ENCODE peak calls at places on chromosomes 16 and 17, in four cellular contexts. One of them, this sample, is unnamed.

GRCh38 chr17:82772026-82772425 is 20.2 kb downstream of the TBCD start:
- DNase-seq in K562: no peak
- DNase-seq in GM12891: no peak
- DNase-seq in HepG2: peak; percentile 71
- DNase-seq in this sample: no peak

GRCh38 chr17:80832266-80832676 is 159.4 kb upstream of the CHMP6 start:
- DNase-seq in HepG2: no peak
- DNase-seq in GM12891: no peak
- DNase-seq in K562: peak; percentile 78
- DNase-seq in this sample: no peak

GRCh38 chr16:30356401-30357084 is 1.4 kb upstream of the CD2BP2 start:
- DNase-seq in HepG2: no peak
- DNase-seq in K562: no peak
- DNase-seq in GM12891: no peak
- DNase-seq in this sample: no peak

GRCh38 chr17:7177954-7178477 is 1.2 kb downstream of the ASGR1 start:
- DNase-seq in HepG2: peak; percentile 65
- DNase-seq in K562: no peak
- DNase-seq in GM12891: no peak
- DNase-seq in this sample: no peak

GRCh38 chr16:69559164-69559563 is 6.6 kb upstream of the NFAT5 start:
- DNase-seq in K562: no peak
- DNase-seq in GM12891: no peak
- DNase-seq in HepG2: peak; percentile 32
- DNase-seq in this sample: no peak

GRCh38 chr17:78736526-78737079 is 45.5 kb downstream of the CYTH1 start:
- DNase-seq in K562: peak; percentile 53
- DNase-seq in HepG2: no peak
- DNase-seq in GM12891: no peak
- DNase-seq in this sample: no peak

GRCh38 chr16:85586360-85587145 is 26.6 kb upstream of the GSE1 start:
- DNase-seq in K562: no peak
- DNase-seq in HepG2: no peak
- DNase-seq in GM12891: no peak
- DNase-seq in this sample: no peak

GRCh38 chr16:17273142-17273561 is 197.6 kb downstream of the XYLT1 start:
- DNase-seq in GM12891: no peak
- DNase-seq in K562: no peak
- DNase-seq in HepG2: peak; percentile 35
- DNase-seq in this sample: no peak

GRCh38 chr16:10098991-10099390 is 83.2 kb downstream of the GRIN2A start:
- DNase-seq in GM12891: no peak
- DNase-seq in K562: no peak
- DNase-seq in HepG2: no peak
- DNase-seq in this sample: no peak

GRCh38 chr17:65660947-65661346 is 99.5 kb upstream of the AXIN2 start:
- DNase-seq in HepG2: no peak
- DNase-seq in K562: peak; percentile 39
- DNase-seq in GM12891: no peak
- DNase-seq in this sample: no peak

GRCh38 chr16:84922351-84923135 is 88.8 kb downstream of the ZDHHC7 start:
- DNase-seq in HepG2: peak; percentile 38
- DNase-seq in K562: peak; percentile 41
- DNase-seq in GM12891: no peak
- DNase-seq in this sample: no peak

GRCh38 chr17:38777641-38778250 is 21.6 kb downstream of the PIP4K2B start:
- DNase-seq in GM12891: no peak
- DNase-seq in K562: no peak
- DNase-seq in HepG2: no peak
- DNase-seq in this sample: no peak
- TF ChIP-seq TAF1 in GM12891: no peak
- TF ChIP-seq TAF1 in K562: no peak
- TF ChIP-seq TAF1 in HepG2: no peak
- TF ChIP-seq TAF1 in this sample: no peak

GRCh38 chr17:17021194-17021863 is 20.9 kb upstream of the MPRIP start:
- DNase-seq in GM12891: no peak
- DNase-seq in K562: peak; percentile 50
- DNase-seq in HepG2: peak; percentile 44
- DNase-seq in this sample: no peak
- TF ChIP-seq POLR2AphosphoS5 in GM12891: no peak
- TF ChIP-seq POLR2AphosphoS5 in K562: no peak
- TF ChIP-seq POLR2AphosphoS5 in HepG2: no peak
- TF ChIP-seq POLR2AphosphoS5 in this sample: no peak

GRCh38 chr16:24745791-24746190 is 16.3 kb downstream of the TNRC6A start:
- DNase-seq in K562: no peak
- DNase-seq in GM12891: no peak
- DNase-seq in HepG2: no peak
- DNase-seq in this sample: no peak
- TF ChIP-seq TAF1 in K562: no peak
- TF ChIP-seq TAF1 in GM12891: no peak
- TF ChIP-seq TAF1 in HepG2: no peak
- TF ChIP-seq TAF1 in this sample: no peak

GRCh38 chr17:64326420-64327054 is 63.5 kb upstream of the TEX2 start:
- DNase-seq in K562: no peak
- DNase-seq in HepG2: peak; percentile 63
- DNase-seq in GM12891: no peak
- DNase-seq in this sample: no peak
- TF ChIP-seq POLR2AphosphoS5 in K562: no peak
- TF ChIP-seq POLR2AphosphoS5 in HepG2: no peak
- TF ChIP-seq POLR2AphosphoS5 in GM12891: no peak
- TF ChIP-seq POLR2AphosphoS5 in this sample: no peak

GRCh38 chr16:55279598-55279997 is 44.4 kb upstream of the IRX6 start:
- DNase-seq in GM12891: no peak
- DNase-seq in HepG2: no peak
- DNase-seq in K562: no peak
- DNase-seq in this sample: no peak
- TF ChIP-seq TAF1 in GM12891: no peak
- TF ChIP-seq TAF1 in HepG2: no peak
- TF ChIP-seq TAF1 in K562: no peak
- TF ChIP-seq TAF1 in this sample: no peak

GRCh38 chr17:50482516-50482915 is 3.9 kb downstream of the RSAD1 start:
- DNase-seq in K562: peak; percentile 74
- DNase-seq in GM12891: no peak
- DNase-seq in HepG2: peak; percentile 96
- DNase-seq in this sample: no peak
- TF ChIP-seq POLR2AphosphoS5 in K562: no peak
- TF ChIP-seq POLR2AphosphoS5 in GM12891: no peak
- TF ChIP-seq POLR2AphosphoS5 in HepG2: no peak
- TF ChIP-seq POLR2AphosphoS5 in this sample: no peak

GRCh38 chr17:39617446-39618251 is 9.1 kb upstream of the PPP1R1B start:
- DNase-seq in K562: peak; percentile 44
- DNase-seq in GM12891: no peak
- DNase-seq in HepG2: no peak
- DNase-seq in this sample: peak; percentile 47
- TF ChIP-seq TAF1 in K562: no peak
- TF ChIP-seq TAF1 in GM12891: no peak
- TF ChIP-seq TAF1 in HepG2: no peak
- TF ChIP-seq TAF1 in this sample: no peak

GRCh38 chr16:23597003-23597756 is 1.1 kb upstream of the NDUFAB1 start:
- DNase-seq in GM12891: no peak
- DNase-seq in K562: peak; percentile 74
- DNase-seq in HepG2: peak; percentile 71
- DNase-seq in this sample: no peak

GRCh38 chr16:23590181-23590580 is 5.9 kb downstream of the NDUFAB1 start:
- DNase-seq in GM12891: no peak
- DNase-seq in HepG2: no peak
- DNase-seq in K562: no peak
- DNase-seq in this sample: no peak

GRCh38 chr16:23594186-23594585 is 1.9 kb downstream of the NDUFAB1 start:
- DNase-seq in HepG2: no peak
- DNase-seq in K562: no peak
- DNase-seq in GM12891: no peak
- DNase-seq in this sample: no peak

GRCh38 chr16:23595246-23595950 is 718 bp downstream of the NDUFAB1 start:
- DNase-seq in HepG2: peak; percentile 61
- DNase-seq in GM12891: no peak
- DNase-seq in K562: no peak
- DNase-seq in this sample: peak; percentile 25

DNA sequence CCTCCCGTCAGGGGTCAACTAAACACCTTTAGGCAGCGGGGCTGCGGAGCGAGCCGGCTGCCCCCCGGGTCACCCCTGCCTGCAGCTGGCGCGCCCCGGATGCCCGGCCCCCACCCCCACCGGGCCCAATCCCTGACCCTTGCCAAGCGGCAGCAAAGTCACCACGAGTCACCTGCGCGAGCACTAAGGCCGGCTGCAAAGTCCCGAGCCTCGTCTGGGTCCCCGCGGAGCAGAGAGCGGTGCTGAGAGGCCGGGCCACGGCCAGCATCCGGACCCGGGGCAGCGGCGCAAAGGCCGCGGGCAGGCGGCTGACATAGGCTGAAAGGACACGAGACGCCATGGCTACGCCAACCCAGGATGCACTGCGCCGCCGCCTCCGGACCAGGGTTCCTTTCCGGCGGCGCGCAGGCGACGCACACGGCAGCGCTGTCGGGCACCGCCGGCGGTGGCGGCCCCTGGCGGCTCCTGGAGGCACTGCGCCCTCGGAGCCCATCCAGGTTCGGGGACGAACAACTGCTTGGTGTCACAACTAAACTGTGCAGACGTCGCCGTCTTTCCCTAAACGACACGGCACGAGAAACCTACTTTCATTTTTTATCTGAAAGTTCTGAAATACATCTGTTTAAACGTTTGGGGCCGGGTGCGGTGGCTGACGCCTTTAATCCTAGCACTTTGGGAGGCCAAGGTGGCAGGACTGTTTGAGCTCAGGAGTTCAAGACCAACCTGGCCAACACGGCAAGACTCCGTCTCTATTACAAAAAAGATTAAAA is at the start of gene NDUFAB1:
- DNase-seq in HepG2: peak; percentile 91
- DNase-seq in GM12891: peak; percentile 92
- DNase-seq in K562: peak; percentile 88
- DNase-seq in this sample: peak; percentile 87
- TF ChIP-seq POLR2AphosphoS5 in HepG2: peak; percentile 94
- TF ChIP-seq POLR2AphosphoS5 in GM12891: peak; percentile 76
- TF ChIP-seq POLR2AphosphoS5 in K562: peak; percentile 57
- TF ChIP-seq POLR2AphosphoS5 in this sample: peak; percentile 79